ENCODE peak calls at places on chromosomes 3 and 15, in eight cellular contexts. X is mesenteric fat pad; A is AG04449; S is germinal center; B is NCI-H2029; E is activated naive CD4-positive, alpha-beta T cell treated with anti-CD3 and anti-CD28 coated beads, Interleukin-2, amount 50 U/mL, for 16 hours; Z is activated gamma-delta T cell treated with anti-CD3 and anti-CD28 coated beads, Interleukin-2, amount 50 U/mL, for 16 hours; L is fibroblast of pulmonary artery. N is an unnamed sample.

GRCh38 chr15:81642451-81642990 is 268.5 kb upstream of the TMC3 start:
- DNase-seq in L (no peak), X (no peak), A (peak; percentile 28), Z (no peak), B (no peak), S (no peak), E (no peak), N (peak; percentile 85)

GRCh38 chr3:36124118-36124796 is 256.0 kb upstream of the STAC start:
- DNase-seq in E (no peak), B (peak; percentile 57), S (no peak), Z (no peak), X (no peak), L (peak; percentile 84), A (no peak), N (peak; percentile 35)

GRCh38 chr3:15356186-15356585 is 23.8 kb upstream of the SH3BP5 start:
- DNase-seq in X (no peak), E (no peak), B (no peak), Z (no peak), L (no peak), S (no peak), A (no peak), N (no peak)

GRCh38 chr3:66407281-66408218 is 93.3 kb downstream of the LRIG1 start:
- DNase-seq in E (peak; percentile 77), A (no peak), S (peak; percentile 87), Z (peak; percentile 63), X (no peak), B (peak; percentile 15), L (peak; percentile 59), N (peak; percentile 61)

GRCh38 chr15:39144613-39145012 is 436.3 kb upstream of the THBS1 start:
- DNase-seq in X (no peak), A (no peak), S (no peak), B (no peak), Z (no peak), E (no peak), L (no peak), N (no peak)

GRCh38 chr15:62999178-62999577 is 43.4 kb upstream of the TPM1 start:
- DNase-seq in E (no peak), L (no peak), X (no peak), B (no peak), A (no peak), S (no peak), Z (no peak), N (no peak)

GRCh38 chr3:191331443-191331842 is 1.1 kb upstream of the UTS2B start:
- DNase-seq in S (no peak), L (peak; percentile 54), X (no peak), E (no peak), B (no peak), Z (no peak), A (no peak), N (no peak)

GRCh38 chr15:100602822-100603393 is 519 bp downstream of the ASB7 start:
- DNase-seq in B (no peak), L (peak; percentile 8), E (peak; percentile 46), S (peak; percentile 30), A (no peak), X (no peak), Z (peak; percentile 24), N (peak; percentile 28)

GRCh38 chr3:191356586-191357439 is 26.5 kb upstream of the UTS2B start:
- DNase-seq in A (peak; percentile 75), S (no peak), E (no peak), B (no peak), Z (no peak), X (no peak), L (peak; percentile 68), N (peak; percentile 55)

GRCh38 chr3:194043516-194043915 is 92.4 kb upstream of the HES1 start:
- DNase-seq in L (peak; percentile 49), S (no peak), Z (no peak), A (peak; percentile 49), X (no peak), E (no peak), B (no peak), N (peak; percentile 49)

GRCh38 chr15:70047386-70048195 is 50.1 kb downstream of the TLE3 start:
- DNase-seq in X (peak; percentile 74), L (peak; percentile 52), E (no peak), B (no peak), Z (no peak), A (no peak), S (no peak), N (peak; percentile 37)

GRCh38 chr3:53700441-53700840 is 145.8 kb downstream of the CHDH start:
- DNase-seq in Z (no peak), L (no peak), A (no peak), E (no peak), X (no peak), S (no peak), B (no peak), N (no peak)

GRCh38 chr15:89799925-89800500 is 14.6 kb downstream of the ANPEP start:
- DNase-seq in B (no peak), A (no peak), S (no peak), Z (no peak), E (no peak), X (no peak), L (no peak), N (no peak)

GRCh38 chr3:183213941-183214612 is 39.0 kb upstream of the B3GNT5 start:
- DNase-seq in Z (no peak), E (no peak), X (no peak), A (no peak), B (no peak), L (no peak), S (no peak), N (no peak)

GRCh38 chr3:32406481-32407408 is 15.1 kb downstream of the CMTM7 start:
- DNase-seq in A (no peak), B (no peak), S (no peak), X (no peak), L (no peak), Z (no peak), E (no peak), N (no peak)

GRCh38 chr3:120203016-120203415 is 82.0 kb downstream of the GPR156 start:
- DNase-seq in S (no peak), L (peak; percentile 95), X (no peak), Z (no peak), B (peak; percentile 22), E (no peak), A (peak; percentile 67), N (peak; percentile 94)

GRCh38 chr15:90828111-90828510 is 40.3 kb upstream of the FURIN start:
- DNase-seq in S (no peak), L (no peak), B (no peak), X (no peak), Z (no peak), E (no peak), A (no peak), N (no peak)

GRCh38 chr15:50685976-50686467 is 575 bp downstream of the TRPM7 start:
- DNase-seq in S (peak; percentile 46), Z (peak; percentile 60), A (no peak), B (peak; percentile 17), X (no peak), E (peak; percentile 84), L (peak; percentile 49), N (peak; percentile 56)

GRCh38 chr3:59764131-59764530 is 714.3 kb upstream of the CFAP20DC start:
- DNase-seq in E (no peak), L (no peak), B (no peak), S (no peak), Z (no peak), X (no peak), A (no peak), N (no peak)

GRCh38 chr3:100384735-100385134 is 16.2 kb downstream of the TOMM70 start:
- DNase-seq in A (no peak), L (no peak), E (no peak), Z (no peak), S (no peak), X (no peak), B (no peak), N (peak; percentile 38)

GRCh38 chr15:70492240-70493177 is 270.8 kb downstream of the UACA start:
- DNase-seq in X (no peak), L (peak; percentile 72), B (no peak), E (peak; percentile 75), A (peak; percentile 65), S (peak; percentile 74), Z (peak; percentile 76), N (peak; percentile 94)

GRCh38 chr3:72763751-72764440 is 84.3 kb downstream of the SHQ1 start:
- DNase-seq in X (no peak), A (no peak), B (no peak), L (no peak), Z (no peak), S (no peak), E (no peak), N (peak; percentile 10)

GRCh38 chr15:67873777-67874176 is 33.9 kb upstream of the RNU6-1 start:
- DNase-seq in A (no peak), X (no peak), L (no peak), B (no peak), E (no peak), Z (no peak), S (no peak), N (no peak)

GRCh38 chr3:159538507-159538906 is 450.1 kb upstream of the IL12A start:
- DNase-seq in X (no peak), A (no peak), L (no peak), S (no peak), B (no peak), Z (no peak), E (no peak), N (no peak)

GRCh38 chr15:73950479-73951043 is 24.3 kb downstream of the LOXL1 start:
- DNase-seq in E (no peak), X (no peak), A (no peak), B (no peak), L (peak; percentile 27), Z (no peak), S (no peak), N (no peak)

GRCh38 chr3:47909607-47910006 is 106.6 kb downstream of the MAP4 start:
- DNase-seq in X (no peak), A (no peak), E (no peak), L (no peak), Z (no peak), S (no peak), B (no peak), N (no peak)

GRCh38 chr15:58221591-58222241 is 83.5 kb downstream of the AQP9 start:
- DNase-seq in A (no peak), E (no peak), X (no peak), B (no peak), S (no peak), L (peak; percentile 61), Z (no peak), N (no peak)

GRCh38 chr3:96478496-96478895 is 335.9 kb upstream of the EPHA6 start:
- DNase-seq in L (no peak), X (no peak), B (no peak), Z (no peak), A (no peak), E (no peak), S (no peak), N (no peak)

GRCh38 chr3:134364061-134364935 is 9.9 kb downstream of the AMOTL2 start:
- DNase-seq in E (peak; percentile 25), S (no peak), A (peak; percentile 95), B (no peak), L (peak; percentile 96), X (peak; percentile 95), Z (no peak), N (peak; percentile 97)

GRCh38 chr3:123290962-123291361 is 89.2 kb downstream of the SEC22A start:
- DNase-seq in Z (no peak), X (peak; percentile 77), S (no peak), B (no peak), E (no peak), A (no peak), L (no peak), N (no peak)

GRCh38 chr15:23514492-23514891 is 51.0 kb upstream of the MKRN3 start:
- DNase-seq in L (no peak), Z (no peak), E (no peak), X (no peak), A (no peak), B (no peak), S (no peak), N (no peak)

GRCh38 chr15:59168536-59168935 is 38.1 kb upstream of the LDHAL6B start:
- DNase-seq in L (peak; percentile 65), X (no peak), Z (no peak), B (no peak), E (no peak), A (no peak), S (no peak), N (peak; percentile 73)

N was measured in fibroblast of villous mesenchyme.